ENCODE peak calls at places on chromosomes 2 and 18, in ten cellular contexts. One of them, this sample, is unnamed.

GRCh38 chr2:140698736-140699135 is 1432.1 kb downstream of the LRP1B start:
- DNase-seq in IMR-90: no peak
- DNase-seq in mammary epithelial cell: no peak
- DNase-seq in substantia nigra: no peak
- DNase-seq in hepatocyte: no peak
- DNase-seq in fibroblast of lung: no peak
- DNase-seq in neuronal stem cell: no peak
- DNase-seq in SK-N-SH: no peak
- DNase-seq in Karpas-422: no peak
- DNase-seq in heart right ventricle: no peak
- DNase-seq in this sample: no peak

GRCh38 chr2:120319135-120319534 is 26.8 kb upstream of the INHBB start:
- DNase-seq in heart right ventricle: no peak
- DNase-seq in Karpas-422: no peak
- DNase-seq in IMR-90: no peak
- DNase-seq in neuronal stem cell: no peak
- DNase-seq in mammary epithelial cell: no peak
- DNase-seq in fibroblast of lung: no peak
- DNase-seq in SK-N-SH: no peak
- DNase-seq in hepatocyte: no peak
- DNase-seq in substantia nigra: no peak
- DNase-seq in this sample: no peak

GRCh38 chr2:26848336-26849055 is 564 bp downstream of the DPYSL5 start:
- DNase-seq in fibroblast of lung: no peak
- DNase-seq in mammary epithelial cell: peak
- DNase-seq in Karpas-422: no peak
- DNase-seq in substantia nigra: no peak
- DNase-seq in neuronal stem cell: peak
- DNase-seq in SK-N-SH: peak
- DNase-seq in IMR-90: no peak
- DNase-seq in heart right ventricle: peak
- DNase-seq in hepatocyte: peak
- DNase-seq in this sample: peak

GRCh38 chr2:114548151-114548550 is 105.7 kb downstream of the DPP10 start:
- DNase-seq in SK-N-SH: no peak
- DNase-seq in substantia nigra: no peak
- DNase-seq in heart right ventricle: no peak
- DNase-seq in IMR-90: no peak
- DNase-seq in neuronal stem cell: no peak
- DNase-seq in hepatocyte: no peak
- DNase-seq in fibroblast of lung: no peak
- DNase-seq in Karpas-422: no peak
- DNase-seq in mammary epithelial cell: no peak
- DNase-seq in this sample: no peak

GRCh38 chr2:127526940-127527804 is 883 bp upstream of the IWS1 start:
- DNase-seq in substantia nigra: no peak
- DNase-seq in neuronal stem cell: peak
- DNase-seq in heart right ventricle: no peak
- DNase-seq in fibroblast of lung: no peak
- DNase-seq in Karpas-422: peak
- DNase-seq in hepatocyte: peak
- DNase-seq in IMR-90: no peak
- DNase-seq in SK-N-SH: peak
- DNase-seq in mammary epithelial cell: peak
- DNase-seq in this sample: no peak

GRCh38 chr2:101251844-101252407 is 760 bp upstream of the CNOT11 start:
- DNase-seq in hepatocyte: peak
- DNase-seq in mammary epithelial cell: peak
- DNase-seq in substantia nigra: no peak
- DNase-seq in neuronal stem cell: peak
- DNase-seq in heart right ventricle: no peak
- DNase-seq in SK-N-SH: peak
- DNase-seq in fibroblast of lung: no peak
- DNase-seq in Karpas-422: peak
- DNase-seq in IMR-90: no peak
- DNase-seq in this sample: no peak

GRCh38 chr18:76580288-76580962 is 85.4 kb upstream of the ZNF516 start:
- DNase-seq in SK-N-SH: no peak
- DNase-seq in fibroblast of lung: no peak
- DNase-seq in neuronal stem cell: no peak
- DNase-seq in substantia nigra: no peak
- DNase-seq in heart right ventricle: no peak
- DNase-seq in IMR-90: no peak
- DNase-seq in mammary epithelial cell: no peak
- DNase-seq in hepatocyte: no peak
- DNase-seq in Karpas-422: no peak
- DNase-seq in this sample: no peak

GRCh38 chr2:73163522-73164367 is 38.6 kb upstream of the NOTO start:
- DNase-seq in mammary epithelial cell: peak
- DNase-seq in heart right ventricle: peak
- DNase-seq in Karpas-422: peak
- DNase-seq in IMR-90: peak
- DNase-seq in neuronal stem cell: peak
- DNase-seq in substantia nigra: no peak
- DNase-seq in SK-N-SH: peak
- DNase-seq in hepatocyte: peak
- DNase-seq in fibroblast of lung: peak
- DNase-seq in this sample: peak

GRCh38 chr2:54206596-54206995 is 49.4 kb downstream of the TSPYL6 start:
- DNase-seq in hepatocyte: peak
- DNase-seq in mammary epithelial cell: peak
- DNase-seq in substantia nigra: no peak
- DNase-seq in fibroblast of lung: peak
- DNase-seq in IMR-90: peak
- DNase-seq in neuronal stem cell: no peak
- DNase-seq in Karpas-422: peak
- DNase-seq in SK-N-SH: peak
- DNase-seq in heart right ventricle: no peak
- DNase-seq in this sample: no peak

GRCh38 chr18:159037-159652 is 788 bp downstream of the USP14 start:
- DNase-seq in IMR-90: peak
- DNase-seq in hepatocyte: peak
- DNase-seq in mammary epithelial cell: peak
- DNase-seq in SK-N-SH: peak
- DNase-seq in Karpas-422: peak
- DNase-seq in fibroblast of lung: peak
- DNase-seq in neuronal stem cell: no peak
- DNase-seq in substantia nigra: no peak
- DNase-seq in heart right ventricle: no peak
- DNase-seq in this sample: no peak

GRCh38 chr18:21264651-21265050 is 22.6 kb downstream of the GREB1L start:
- DNase-seq in neuronal stem cell: peak
- DNase-seq in IMR-90: no peak
- DNase-seq in hepatocyte: peak
- DNase-seq in mammary epithelial cell: peak
- DNase-seq in SK-N-SH: no peak
- DNase-seq in substantia nigra: no peak
- DNase-seq in Karpas-422: no peak
- DNase-seq in fibroblast of lung: peak
- DNase-seq in heart right ventricle: no peak
- DNase-seq in this sample: no peak

GRCh38 chr2:55843096-55843991 is 80.2 kb downstream of the EFEMP1 start:
- DNase-seq in Karpas-422: no peak
- DNase-seq in neuronal stem cell: no peak
- DNase-seq in hepatocyte: peak
- DNase-seq in SK-N-SH: no peak
- DNase-seq in heart right ventricle: no peak
- DNase-seq in mammary epithelial cell: peak
- DNase-seq in fibroblast of lung: peak
- DNase-seq in IMR-90: peak
- DNase-seq in substantia nigra: no peak
- DNase-seq in this sample: no peak

GRCh38 chr2:47072018-47072691 is 83.0 kb downstream of the STPG4 start:
- DNase-seq in SK-N-SH: peak
- DNase-seq in hepatocyte: no peak
- DNase-seq in IMR-90: peak
- DNase-seq in Karpas-422: no peak
- DNase-seq in heart right ventricle: peak
- DNase-seq in mammary epithelial cell: no peak
- DNase-seq in substantia nigra: peak
- DNase-seq in neuronal stem cell: no peak
- DNase-seq in fibroblast of lung: peak
- DNase-seq in this sample: peak

DNA sequence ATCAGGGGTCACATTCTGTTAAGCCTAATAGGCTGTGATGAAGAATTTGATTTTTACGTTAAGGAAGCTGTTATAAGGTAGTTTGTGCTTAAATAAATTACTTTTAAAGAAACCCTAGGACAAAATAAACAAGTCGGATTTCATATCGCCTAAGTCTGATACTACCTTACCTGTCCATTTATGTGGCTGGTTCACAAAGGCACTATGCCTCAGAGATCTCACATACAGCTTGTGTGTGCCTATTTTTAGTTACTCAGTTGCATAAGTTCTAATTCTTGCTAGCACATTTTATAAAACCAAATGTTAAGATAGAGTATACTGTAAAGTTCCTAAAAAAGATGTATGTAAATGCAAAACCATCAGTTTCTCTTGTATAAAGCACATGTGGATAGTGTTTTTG is 40.0 kb downstream of the AGFG1 start:
- DNase-seq in Karpas-422: no peak
- DNase-seq in heart right ventricle: no peak
- DNase-seq in IMR-90: no peak
- DNase-seq in mammary epithelial cell: no peak
- DNase-seq in hepatocyte: no peak
- DNase-seq in fibroblast of lung: no peak
- DNase-seq in neuronal stem cell: no peak
- DNase-seq in substantia nigra: no peak
- DNase-seq in SK-N-SH: no peak
- DNase-seq in this sample: no peak
- H3K27ac ChIP-seq in Karpas-422: peak
- H3K27ac ChIP-seq in heart right ventricle: no peak
- H3K27ac ChIP-seq in IMR-90: no peak
- H3K27ac ChIP-seq in mammary epithelial cell: no peak
- H3K27ac ChIP-seq in hepatocyte: peak
- H3K27ac ChIP-seq in fibroblast of lung: no peak
- H3K27ac ChIP-seq in neuronal stem cell: no peak
- H3K27ac ChIP-seq in substantia nigra: no peak
- H3K27ac ChIP-seq in SK-N-SH: no peak
- H3K27ac ChIP-seq in this sample: no peak

GRCh38 chr2:62150597-62151305 is 45.2 kb upstream of the B3GNT2 start:
- DNase-seq in Karpas-422: no peak
- DNase-seq in IMR-90: peak
- DNase-seq in neuronal stem cell: no peak
- DNase-seq in SK-N-SH: no peak
- DNase-seq in hepatocyte: no peak
- DNase-seq in heart right ventricle: no peak
- DNase-seq in fibroblast of lung: peak
- DNase-seq in substantia nigra: no peak
- DNase-seq in mammary epithelial cell: peak
- DNase-seq in this sample: no peak
- H3K27ac ChIP-seq in Karpas-422: no peak
- H3K27ac ChIP-seq in IMR-90: no peak
- H3K27ac ChIP-seq in neuronal stem cell: no peak
- H3K27ac ChIP-seq in SK-N-SH: peak
- H3K27ac ChIP-seq in hepatocyte: no peak
- H3K27ac ChIP-seq in heart right ventricle: peak
- H3K27ac ChIP-seq in fibroblast of lung: no peak
- H3K27ac ChIP-seq in substantia nigra: peak
- H3K27ac ChIP-seq in mammary epithelial cell: no peak
- H3K27ac ChIP-seq in this sample: peak

GRCh38 chr2:163737169-163737439 is 1.3 kb upstream of the FIGN start:
- DNase-seq in Karpas-422: no peak
- DNase-seq in neuronal stem cell: no peak
- DNase-seq in SK-N-SH: no peak
- DNase-seq in IMR-90: no peak
- DNase-seq in mammary epithelial cell: no peak
- DNase-seq in hepatocyte: no peak
- DNase-seq in substantia nigra: no peak
- DNase-seq in fibroblast of lung: no peak
- DNase-seq in heart right ventricle: no peak
- DNase-seq in this sample: no peak
- H3K27ac ChIP-seq in Karpas-422: no peak
- H3K27ac ChIP-seq in neuronal stem cell: peak
- H3K27ac ChIP-seq in SK-N-SH: peak
- H3K27ac ChIP-seq in IMR-90: no peak
- H3K27ac ChIP-seq in mammary epithelial cell: peak
- H3K27ac ChIP-seq in hepatocyte: peak
- H3K27ac ChIP-seq in substantia nigra: peak
- H3K27ac ChIP-seq in fibroblast of lung: no peak
- H3K27ac ChIP-seq in heart right ventricle: peak
- H3K27ac ChIP-seq in this sample: peak

GRCh38 chr2:168658706-168659105 is 143.7 kb upstream of the NOSTRIN start:
- DNase-seq in SK-N-SH: no peak
- DNase-seq in IMR-90: no peak
- DNase-seq in substantia nigra: no peak
- DNase-seq in hepatocyte: no peak
- DNase-seq in heart right ventricle: no peak
- DNase-seq in neuronal stem cell: no peak
- DNase-seq in mammary epithelial cell: no peak
- DNase-seq in fibroblast of lung: no peak
- DNase-seq in Karpas-422: no peak
- DNase-seq in this sample: no peak

GRCh38 chr2:168660859-168661258 is 141.6 kb upstream of the NOSTRIN start:
- DNase-seq in Karpas-422: no peak
- DNase-seq in IMR-90: no peak
- DNase-seq in mammary epithelial cell: no peak
- DNase-seq in heart right ventricle: no peak
- DNase-seq in SK-N-SH: peak
- DNase-seq in neuronal stem cell: no peak
- DNase-seq in fibroblast of lung: no peak
- DNase-seq in substantia nigra: no peak
- DNase-seq in hepatocyte: peak
- DNase-seq in this sample: no peak

GRCh38 chr2:168663993-168664392 is 138.4 kb upstream of the NOSTRIN start:
- DNase-seq in fibroblast of lung: peak
- DNase-seq in neuronal stem cell: no peak
- DNase-seq in substantia nigra: no peak
- DNase-seq in Karpas-422: no peak
- DNase-seq in mammary epithelial cell: no peak
- DNase-seq in hepatocyte: no peak
- DNase-seq in SK-N-SH: no peak
- DNase-seq in IMR-90: peak
- DNase-seq in heart right ventricle: no peak
- DNase-seq in this sample: no peak

GRCh38 chr2:168662651-168663208 is 139.7 kb upstream of the NOSTRIN start:
- DNase-seq in Karpas-422: no peak
- DNase-seq in neuronal stem cell: no peak
- DNase-seq in SK-N-SH: no peak
- DNase-seq in hepatocyte: no peak
- DNase-seq in fibroblast of lung: no peak
- DNase-seq in substantia nigra: no peak
- DNase-seq in IMR-90: no peak
- DNase-seq in mammary epithelial cell: no peak
- DNase-seq in heart right ventricle: no peak
- DNase-seq in this sample: no peak

DNA sequence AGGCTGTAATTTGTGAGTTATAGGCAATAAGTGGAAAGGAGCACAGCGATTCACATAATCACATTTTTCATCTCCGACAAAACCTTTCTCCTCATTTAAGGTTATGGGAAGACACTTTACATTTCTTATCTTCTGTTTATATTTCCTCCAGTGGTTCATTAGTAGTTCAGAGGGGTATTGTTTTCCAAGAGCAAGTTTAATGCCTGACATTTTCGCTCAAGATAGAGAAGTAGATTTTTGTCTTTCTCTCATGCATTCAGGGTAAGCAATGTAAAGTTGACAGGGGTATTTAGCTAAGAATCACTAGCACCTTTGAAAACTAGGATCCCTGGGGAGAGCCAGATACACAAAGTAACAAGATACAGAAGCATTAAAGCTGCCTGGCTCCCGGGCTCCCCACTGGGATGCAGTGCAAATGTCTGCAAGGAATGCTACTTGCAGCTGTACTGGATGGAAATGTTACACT is 141.0 kb upstream of the NOSTRIN start:
- DNase-seq in heart right ventricle: no peak
- DNase-seq in neuronal stem cell: no peak
- DNase-seq in Karpas-422: no peak
- DNase-seq in mammary epithelial cell: no peak
- DNase-seq in fibroblast of lung: no peak
- DNase-seq in substantia nigra: no peak
- DNase-seq in hepatocyte: no peak
- DNase-seq in SK-N-SH: no peak
- DNase-seq in IMR-90: no peak
- DNase-seq in this sample: no peak
- H3K27ac ChIP-seq in heart right ventricle: no peak
- H3K27ac ChIP-seq in neuronal stem cell: no peak
- H3K27ac ChIP-seq in Karpas-422: no peak
- H3K27ac ChIP-seq in mammary epithelial cell: no peak
- H3K27ac ChIP-seq in fibroblast of lung: no peak
- H3K27ac ChIP-seq in substantia nigra: no peak
- H3K27ac ChIP-seq in hepatocyte: no peak
- H3K27ac ChIP-seq in SK-N-SH: no peak
- H3K27ac ChIP-seq in IMR-90: no peak
- H3K27ac ChIP-seq in this sample: no peak